ENCODE peak calls at places on chromosomes 11 and 22, in ten cellular contexts. One of them, this sample, is unnamed.

GRCh38 chr11:130905512-130905911 is 10.8 kb downstream of the SNX19 start:
- DNase-seq in HFF-Myc: no peak
- DNase-seq in foreskin melanocyte: no peak
- DNase-seq in stimulated activated CD8-positive, alpha-beta memory T cell treated with anti-CD3 and anti-CD28 coated beads, Interleukin-4, amount 100 ng/mL, for 4 hours: no peak
- DNase-seq in K562: no peak
- DNase-seq in activated CD4-positive, alpha-beta T cell treated with anti-CD3 and anti-CD28 coated beads for 24 hours: no peak
- DNase-seq in heart right ventricle: no peak
- DNase-seq in iPS-NIHi11: no peak
- DNase-seq in cardiac muscle cell: no peak
- DNase-seq in uterus: no peak
- DNase-seq in this sample: no peak

GRCh38 chr22:49046546-49047305 is 780.9 kb downstream of the BRD1 start:
- DNase-seq in iPS-NIHi11: peak; percentile 87
- DNase-seq in uterus: peak; percentile 43
- DNase-seq in heart right ventricle: peak; percentile 24
- DNase-seq in cardiac muscle cell: peak; percentile 73
- DNase-seq in stimulated activated CD8-positive, alpha-beta memory T cell treated with anti-CD3 and anti-CD28 coated beads, Interleukin-4, amount 100 ng/mL, for 4 hours: no peak
- DNase-seq in activated CD4-positive, alpha-beta T cell treated with anti-CD3 and anti-CD28 coated beads for 24 hours: peak; percentile 17
- DNase-seq in K562: peak; percentile 62
- DNase-seq in foreskin melanocyte: no peak
- DNase-seq in HFF-Myc: no peak
- DNase-seq in this sample: no peak

GRCh38 chr22:19543970-19544708 is 19.9 kb upstream of the CLDN5 start:
- DNase-seq in stimulated activated CD8-positive, alpha-beta memory T cell treated with anti-CD3 and anti-CD28 coated beads, Interleukin-4, amount 100 ng/mL, for 4 hours: no peak
- DNase-seq in foreskin melanocyte: no peak
- DNase-seq in uterus: no peak
- DNase-seq in cardiac muscle cell: no peak
- DNase-seq in iPS-NIHi11: no peak
- DNase-seq in activated CD4-positive, alpha-beta T cell treated with anti-CD3 and anti-CD28 coated beads for 24 hours: no peak
- DNase-seq in K562: peak; percentile 22
- DNase-seq in HFF-Myc: no peak
- DNase-seq in heart right ventricle: no peak
- DNase-seq in this sample: no peak

GRCh38 chr11:120273432-120273831 is 33.5 kb downstream of the POU2F3 start:
- DNase-seq in K562: no peak
- DNase-seq in HFF-Myc: no peak
- DNase-seq in stimulated activated CD8-positive, alpha-beta memory T cell treated with anti-CD3 and anti-CD28 coated beads, Interleukin-4, amount 100 ng/mL, for 4 hours: no peak
- DNase-seq in uterus: no peak
- DNase-seq in cardiac muscle cell: no peak
- DNase-seq in activated CD4-positive, alpha-beta T cell treated with anti-CD3 and anti-CD28 coated beads for 24 hours: no peak
- DNase-seq in foreskin melanocyte: no peak
- DNase-seq in iPS-NIHi11: no peak
- DNase-seq in heart right ventricle: no peak
- DNase-seq in this sample: no peak

GRCh38 chr11:2825886-2826678 is 59.5 kb downstream of the CDKN1C start:
- DNase-seq in heart right ventricle: peak; percentile 65
- DNase-seq in HFF-Myc: peak; percentile 45
- DNase-seq in cardiac muscle cell: no peak
- DNase-seq in K562: no peak
- DNase-seq in iPS-NIHi11: peak; percentile 82
- DNase-seq in uterus: peak; percentile 94
- DNase-seq in stimulated activated CD8-positive, alpha-beta memory T cell treated with anti-CD3 and anti-CD28 coated beads, Interleukin-4, amount 100 ng/mL, for 4 hours: no peak
- DNase-seq in activated CD4-positive, alpha-beta T cell treated with anti-CD3 and anti-CD28 coated beads for 24 hours: no peak
- DNase-seq in foreskin melanocyte: no peak
- DNase-seq in this sample: peak; percentile 87

GRCh38 chr11:126007263-126007662 is 55.4 kb downstream of the CDON start:
- DNase-seq in iPS-NIHi11: no peak
- DNase-seq in stimulated activated CD8-positive, alpha-beta memory T cell treated with anti-CD3 and anti-CD28 coated beads, Interleukin-4, amount 100 ng/mL, for 4 hours: no peak
- DNase-seq in activated CD4-positive, alpha-beta T cell treated with anti-CD3 and anti-CD28 coated beads for 24 hours: no peak
- DNase-seq in heart right ventricle: no peak
- DNase-seq in HFF-Myc: no peak
- DNase-seq in foreskin melanocyte: no peak
- DNase-seq in cardiac muscle cell: no peak
- DNase-seq in K562: no peak
- DNase-seq in uterus: peak; percentile 42
- DNase-seq in this sample: no peak

GRCh38 chr22:37526376-37526775 is 7.2 kb upstream of the CARD10 start:
- DNase-seq in heart right ventricle: no peak
- DNase-seq in cardiac muscle cell: no peak
- DNase-seq in stimulated activated CD8-positive, alpha-beta memory T cell treated with anti-CD3 and anti-CD28 coated beads, Interleukin-4, amount 100 ng/mL, for 4 hours: no peak
- DNase-seq in iPS-NIHi11: no peak
- DNase-seq in K562: no peak
- DNase-seq in foreskin melanocyte: no peak
- DNase-seq in activated CD4-positive, alpha-beta T cell treated with anti-CD3 and anti-CD28 coated beads for 24 hours: no peak
- DNase-seq in HFF-Myc: no peak
- DNase-seq in uterus: no peak
- DNase-seq in this sample: no peak

GRCh38 chr22:28064941-28065340 is 145.9 kb upstream of the PITPNB start:
- DNase-seq in cardiac muscle cell: no peak
- DNase-seq in heart right ventricle: no peak
- DNase-seq in HFF-Myc: no peak
- DNase-seq in foreskin melanocyte: no peak
- DNase-seq in stimulated activated CD8-positive, alpha-beta memory T cell treated with anti-CD3 and anti-CD28 coated beads, Interleukin-4, amount 100 ng/mL, for 4 hours: no peak
- DNase-seq in uterus: no peak
- DNase-seq in activated CD4-positive, alpha-beta T cell treated with anti-CD3 and anti-CD28 coated beads for 24 hours: no peak
- DNase-seq in iPS-NIHi11: no peak
- DNase-seq in K562: no peak
- DNase-seq in this sample: no peak

GRCh38 chr11:2271077-2271326 is 614 bp upstream of the ASCL2 start:
- DNase-seq in iPS-NIHi11: no peak
- DNase-seq in heart right ventricle: peak; percentile 3
- DNase-seq in cardiac muscle cell: no peak
- DNase-seq in foreskin melanocyte: no peak
- DNase-seq in stimulated activated CD8-positive, alpha-beta memory T cell treated with anti-CD3 and anti-CD28 coated beads, Interleukin-4, amount 100 ng/mL, for 4 hours: peak; percentile 26
- DNase-seq in K562: peak; percentile 70
- DNase-seq in HFF-Myc: no peak
- DNase-seq in activated CD4-positive, alpha-beta T cell treated with anti-CD3 and anti-CD28 coated beads for 24 hours: no peak
- DNase-seq in uterus: no peak
- DNase-seq in this sample: peak; percentile 63

GRCh38 chr11:92967178-92967577 is 2.3 kb upstream of the MTNR1B start:
- DNase-seq in iPS-NIHi11: no peak
- DNase-seq in cardiac muscle cell: no peak
- DNase-seq in HFF-Myc: no peak
- DNase-seq in uterus: no peak
- DNase-seq in activated CD4-positive, alpha-beta T cell treated with anti-CD3 and anti-CD28 coated beads for 24 hours: no peak
- DNase-seq in stimulated activated CD8-positive, alpha-beta memory T cell treated with anti-CD3 and anti-CD28 coated beads, Interleukin-4, amount 100 ng/mL, for 4 hours: no peak
- DNase-seq in heart right ventricle: no peak
- DNase-seq in K562: no peak
- DNase-seq in foreskin melanocyte: no peak
- DNase-seq in this sample: no peak

GRCh38 chr22:28229566-28230483 is 310.8 kb upstream of the PITPNB start:
- DNase-seq in cardiac muscle cell: no peak
- DNase-seq in activated CD4-positive, alpha-beta T cell treated with anti-CD3 and anti-CD28 coated beads for 24 hours: no peak
- DNase-seq in iPS-NIHi11: no peak
- DNase-seq in heart right ventricle: no peak
- DNase-seq in HFF-Myc: no peak
- DNase-seq in stimulated activated CD8-positive, alpha-beta memory T cell treated with anti-CD3 and anti-CD28 coated beads, Interleukin-4, amount 100 ng/mL, for 4 hours: no peak
- DNase-seq in foreskin melanocyte: no peak
- DNase-seq in K562: no peak
- DNase-seq in uterus: no peak
- DNase-seq in this sample: no peak

GRCh38 chr11:66559141-66559861 is 9.1 kb downstream of the CTSF start:
- DNase-seq in uterus: peak; percentile 46
- DNase-seq in cardiac muscle cell: no peak
- DNase-seq in activated CD4-positive, alpha-beta T cell treated with anti-CD3 and anti-CD28 coated beads for 24 hours: no peak
- DNase-seq in stimulated activated CD8-positive, alpha-beta memory T cell treated with anti-CD3 and anti-CD28 coated beads, Interleukin-4, amount 100 ng/mL, for 4 hours: no peak
- DNase-seq in heart right ventricle: no peak
- DNase-seq in iPS-NIHi11: peak; percentile 87
- DNase-seq in HFF-Myc: no peak
- DNase-seq in K562: peak; percentile 96
- DNase-seq in foreskin melanocyte: no peak
- DNase-seq in this sample: no peak

GRCh38 chr11:10623797-10624761 is 55.6 kb upstream of the LYVE1 start:
- DNase-seq in foreskin melanocyte: no peak
- DNase-seq in K562: peak; percentile 60
- DNase-seq in stimulated activated CD8-positive, alpha-beta memory T cell treated with anti-CD3 and anti-CD28 coated beads, Interleukin-4, amount 100 ng/mL, for 4 hours: no peak
- DNase-seq in uterus: no peak
- DNase-seq in heart right ventricle: peak; percentile 41
- DNase-seq in HFF-Myc: no peak
- DNase-seq in cardiac muscle cell: peak; percentile 40
- DNase-seq in iPS-NIHi11: peak; percentile 74
- DNase-seq in activated CD4-positive, alpha-beta T cell treated with anti-CD3 and anti-CD28 coated beads for 24 hours: no peak
- DNase-seq in this sample: no peak

GRCh38 chr22:42180349-42180842 is 49.8 kb upstream of the CYP2D6 start:
- DNase-seq in iPS-NIHi11: no peak
- DNase-seq in heart right ventricle: peak; percentile 12
- DNase-seq in HFF-Myc: no peak
- DNase-seq in foreskin melanocyte: no peak
- DNase-seq in activated CD4-positive, alpha-beta T cell treated with anti-CD3 and anti-CD28 coated beads for 24 hours: no peak
- DNase-seq in stimulated activated CD8-positive, alpha-beta memory T cell treated with anti-CD3 and anti-CD28 coated beads, Interleukin-4, amount 100 ng/mL, for 4 hours: no peak
- DNase-seq in uterus: peak; percentile 81
- DNase-seq in K562: peak; percentile 71
- DNase-seq in cardiac muscle cell: no peak
- DNase-seq in this sample: no peak

GRCh38 chr11:1303196-1303821 is 6.1 kb downstream of the TOLLIP start:
- DNase-seq in stimulated activated CD8-positive, alpha-beta memory T cell treated with anti-CD3 and anti-CD28 coated beads, Interleukin-4, amount 100 ng/mL, for 4 hours: no peak
- DNase-seq in HFF-Myc: no peak
- DNase-seq in activated CD4-positive, alpha-beta T cell treated with anti-CD3 and anti-CD28 coated beads for 24 hours: no peak
- DNase-seq in cardiac muscle cell: no peak
- DNase-seq in foreskin melanocyte: peak; percentile 40
- DNase-seq in heart right ventricle: no peak
- DNase-seq in K562: no peak
- DNase-seq in iPS-NIHi11: peak; percentile 61
- DNase-seq in uterus: no peak
- DNase-seq in this sample: peak; percentile 79

GRCh38 chr11:15826826-15827225 is 529.5 kb downstream of the SOX6 start:
- DNase-seq in HFF-Myc: no peak
- DNase-seq in cardiac muscle cell: peak; percentile 80
- DNase-seq in activated CD4-positive, alpha-beta T cell treated with anti-CD3 and anti-CD28 coated beads for 24 hours: no peak
- DNase-seq in K562: peak; percentile 68
- DNase-seq in foreskin melanocyte: no peak
- DNase-seq in stimulated activated CD8-positive, alpha-beta memory T cell treated with anti-CD3 and anti-CD28 coated beads, Interleukin-4, amount 100 ng/mL, for 4 hours: no peak
- DNase-seq in iPS-NIHi11: peak; percentile 86
- DNase-seq in uterus: no peak
- DNase-seq in heart right ventricle: peak; percentile 51
- DNase-seq in this sample: no peak

GRCh38 chr11:65655570-65656332 is 7.0 kb downstream of the RELA start:
- DNase-seq in cardiac muscle cell: no peak
- DNase-seq in K562: no peak
- DNase-seq in uterus: peak; percentile 18
- DNase-seq in iPS-NIHi11: no peak
- DNase-seq in heart right ventricle: no peak
- DNase-seq in HFF-Myc: no peak
- DNase-seq in activated CD4-positive, alpha-beta T cell treated with anti-CD3 and anti-CD28 coated beads for 24 hours: no peak
- DNase-seq in foreskin melanocyte: no peak
- DNase-seq in stimulated activated CD8-positive, alpha-beta memory T cell treated with anti-CD3 and anti-CD28 coated beads, Interleukin-4, amount 100 ng/mL, for 4 hours: no peak
- DNase-seq in this sample: no peak

GRCh38 chr22:17398159-17398558 is 28.9 kb downstream of the CECR2 start:
- DNase-seq in cardiac muscle cell: no peak
- DNase-seq in activated CD4-positive, alpha-beta T cell treated with anti-CD3 and anti-CD28 coated beads for 24 hours: no peak
- DNase-seq in iPS-NIHi11: no peak
- DNase-seq in uterus: no peak
- DNase-seq in heart right ventricle: no peak
- DNase-seq in stimulated activated CD8-positive, alpha-beta memory T cell treated with anti-CD3 and anti-CD28 coated beads, Interleukin-4, amount 100 ng/mL, for 4 hours: no peak
- DNase-seq in K562: no peak
- DNase-seq in foreskin melanocyte: no peak
- DNase-seq in HFF-Myc: no peak
- DNase-seq in this sample: no peak

GRCh38 chr11:61891331-61892084 is at the start of gene FADS3:
- DNase-seq in uterus: peak; percentile 86
- DNase-seq in K562: peak; percentile 98
- DNase-seq in foreskin melanocyte: peak; percentile 27
- DNase-seq in heart right ventricle: peak; percentile 88
- DNase-seq in HFF-Myc: no peak
- DNase-seq in stimulated activated CD8-positive, alpha-beta memory T cell treated with anti-CD3 and anti-CD28 coated beads, Interleukin-4, amount 100 ng/mL, for 4 hours: no peak
- DNase-seq in activated CD4-positive, alpha-beta T cell treated with anti-CD3 and anti-CD28 coated beads for 24 hours: peak; percentile 54
- DNase-seq in cardiac muscle cell: peak; percentile 94
- DNase-seq in iPS-NIHi11: peak; percentile 94
- DNase-seq in this sample: peak; percentile 80

GRCh38 chr22:45893516-45893915 is 83.4 kb downstream of the WNT7B start:
- DNase-seq in K562: no peak
- DNase-seq in cardiac muscle cell: no peak
- DNase-seq in iPS-NIHi11: no peak
- DNase-seq in stimulated activated CD8-positive, alpha-beta memory T cell treated with anti-CD3 and anti-CD28 coated beads, Interleukin-4, amount 100 ng/mL, for 4 hours: no peak
- DNase-seq in HFF-Myc: no peak
- DNase-seq in activated CD4-positive, alpha-beta T cell treated with anti-CD3 and anti-CD28 coated beads for 24 hours: no peak
- DNase-seq in uterus: no peak
- DNase-seq in foreskin melanocyte: no peak
- DNase-seq in heart right ventricle: no peak
- DNase-seq in this sample: no peak

GRCh38 chr22:27470169-27470772 is 331.3 kb downstream of the MN1 start:
- DNase-seq in iPS-NIHi11: no peak
- DNase-seq in heart right ventricle: no peak
- DNase-seq in activated CD4-positive, alpha-beta T cell treated with anti-CD3 and anti-CD28 coated beads for 24 hours: no peak
- DNase-seq in K562: no peak
- DNase-seq in uterus: no peak
- DNase-seq in stimulated activated CD8-positive, alpha-beta memory T cell treated with anti-CD3 and anti-CD28 coated beads, Interleukin-4, amount 100 ng/mL, for 4 hours: no peak
- DNase-seq in HFF-Myc: no peak
- DNase-seq in cardiac muscle cell: no peak
- DNase-seq in foreskin melanocyte: no peak
- DNase-seq in this sample: no peak

GRCh38 chr11:130418210-130418609 is 10.2 kb downstream of the ADAMTS8 start:
- DNase-seq in HFF-Myc: no peak
- DNase-seq in stimulated activated CD8-positive, alpha-beta memory T cell treated with anti-CD3 and anti-CD28 coated beads, Interleukin-4, amount 100 ng/mL, for 4 hours: no peak
- DNase-seq in iPS-NIHi11: no peak
- DNase-seq in activated CD4-positive, alpha-beta T cell treated with anti-CD3 and anti-CD28 coated beads for 24 hours: no peak
- DNase-seq in foreskin melanocyte: no peak
- DNase-seq in K562: no peak
- DNase-seq in uterus: no peak
- DNase-seq in heart right ventricle: no peak
- DNase-seq in cardiac muscle cell: no peak
- DNase-seq in this sample: no peak

GRCh38 chr11:113977701-113978100 is 2.8 kb downstream of the HTR3A start:
- DNase-seq in HFF-Myc: no peak
- DNase-seq in heart right ventricle: no peak
- DNase-seq in uterus: no peak
- DNase-seq in stimulated activated CD8-positive, alpha-beta memory T cell treated with anti-CD3 and anti-CD28 coated beads, Interleukin-4, amount 100 ng/mL, for 4 hours: no peak
- DNase-seq in activated CD4-positive, alpha-beta T cell treated with anti-CD3 and anti-CD28 coated beads for 24 hours: no peak
- DNase-seq in foreskin melanocyte: no peak
- DNase-seq in iPS-NIHi11: no peak
- DNase-seq in cardiac muscle cell: no peak
- DNase-seq in K562: no peak
- DNase-seq in this sample: no peak

GRCh38 chr11:125600663-125601062 is 8.0 kb downstream of the STT3A start:
- DNase-seq in stimulated activated CD8-positive, alpha-beta memory T cell treated with anti-CD3 and anti-CD28 coated beads, Interleukin-4, amount 100 ng/mL, for 4 hours: no peak
- DNase-seq in heart right ventricle: no peak
- DNase-seq in K562: no peak
- DNase-seq in HFF-Myc: no peak
- DNase-seq in uterus: no peak
- DNase-seq in iPS-NIHi11: no peak
- DNase-seq in cardiac muscle cell: no peak
- DNase-seq in activated CD4-positive, alpha-beta T cell treated with anti-CD3 and anti-CD28 coated beads for 24 hours: no peak
- DNase-seq in foreskin melanocyte: no peak
- DNase-seq in this sample: no peak